ENCODE peak calls at places on chromosomes 6 and 20, in six cellular contexts. One of them, this sample, is unnamed.
A peak's percentile ranks its signal among the peaks of the same experiment; 100 is the strongest.

GRCh38 chr20:2331901-2332565 is 36.2 kb downstream of the TGM3 start:
- DNase-seq in breast epithelium: no peak
- DNase-seq in CD4-positive, alpha-beta T cell: no peak
- DNase-seq in mammary epithelial cell: no peak
- DNase-seq in suprapubic skin: peak; percentile 67
- DNase-seq in naive thymus-derived CD4-positive, alpha-beta T cell: no peak
- DNase-seq in this sample: no peak

GRCh38 chr6:129498950-129499870 is 210.8 kb downstream of the ARHGAP18 start:
- DNase-seq in breast epithelium: no peak
- DNase-seq in CD4-positive, alpha-beta T cell: no peak
- DNase-seq in mammary epithelial cell: peak; percentile 75
- DNase-seq in suprapubic skin: no peak
- DNase-seq in naive thymus-derived CD4-positive, alpha-beta T cell: peak; percentile 52
- DNase-seq in this sample: no peak

GRCh38 chr6:166950443-166950821 is 5.9 kb downstream of the RNASET2 start:
- DNase-seq in breast epithelium: no peak
- DNase-seq in CD4-positive, alpha-beta T cell: no peak
- DNase-seq in mammary epithelial cell: no peak
- DNase-seq in suprapubic skin: no peak
- DNase-seq in naive thymus-derived CD4-positive, alpha-beta T cell: no peak
- DNase-seq in this sample: no peak

GRCh38 chr6:108684809-108685329 is 124.2 kb downstream of the FOXO3 start:
- DNase-seq in breast epithelium: no peak
- DNase-seq in CD4-positive, alpha-beta T cell: no peak
- DNase-seq in mammary epithelial cell: peak; percentile 71
- DNase-seq in suprapubic skin: no peak
- DNase-seq in naive thymus-derived CD4-positive, alpha-beta T cell: no peak
- DNase-seq in this sample: no peak

GRCh38 chr6:71383476-71383875 is 94.9 kb downstream of the OGFRL1 start:
- DNase-seq in breast epithelium: no peak
- DNase-seq in CD4-positive, alpha-beta T cell: no peak
- DNase-seq in mammary epithelial cell: no peak
- DNase-seq in suprapubic skin: no peak
- DNase-seq in naive thymus-derived CD4-positive, alpha-beta T cell: no peak
- DNase-seq in this sample: no peak

GRCh38 chr6:52904562-52905279 is 4.8 kb downstream of the GSTA3 start:
- DNase-seq in breast epithelium: no peak
- DNase-seq in CD4-positive, alpha-beta T cell: no peak
- DNase-seq in mammary epithelial cell: no peak
- DNase-seq in suprapubic skin: no peak
- DNase-seq in naive thymus-derived CD4-positive, alpha-beta T cell: no peak
- DNase-seq in this sample: no peak

GRCh38 chr6:63527658-63528514 is 44.4 kb upstream of the LOC128125822 start:
- DNase-seq in breast epithelium: no peak
- DNase-seq in CD4-positive, alpha-beta T cell: no peak
- DNase-seq in mammary epithelial cell: peak; percentile 97
- DNase-seq in suprapubic skin: no peak
- DNase-seq in naive thymus-derived CD4-positive, alpha-beta T cell: no peak
- DNase-seq in this sample: no peak

GRCh38 chr6:155646443-155646842 is 190.8 kb upstream of the NOX3 start:
- DNase-seq in breast epithelium: no peak
- DNase-seq in CD4-positive, alpha-beta T cell: no peak
- DNase-seq in mammary epithelial cell: no peak
- DNase-seq in suprapubic skin: no peak
- DNase-seq in naive thymus-derived CD4-positive, alpha-beta T cell: no peak
- DNase-seq in this sample: no peak

GRCh38 chr20:57762531-57763234 is 52.9 kb upstream of the PMEPA1 start:
- DNase-seq in breast epithelium: no peak
- DNase-seq in CD4-positive, alpha-beta T cell: no peak
- DNase-seq in mammary epithelial cell: no peak
- DNase-seq in suprapubic skin: peak; percentile 40
- DNase-seq in naive thymus-derived CD4-positive, alpha-beta T cell: no peak
- DNase-seq in this sample: no peak

GRCh38 chr6:52284131-52284459 is 447 bp downstream of the MCM3 start:
- DNase-seq in breast epithelium: no peak
- DNase-seq in CD4-positive, alpha-beta T cell: no peak
- DNase-seq in mammary epithelial cell: no peak
- DNase-seq in suprapubic skin: no peak
- DNase-seq in naive thymus-derived CD4-positive, alpha-beta T cell: no peak
- DNase-seq in this sample: no peak

GRCh38 chr6:154403803-154404202 is 47.2 kb upstream of the IPCEF1 start:
- DNase-seq in breast epithelium: no peak
- DNase-seq in CD4-positive, alpha-beta T cell: no peak
- DNase-seq in mammary epithelial cell: peak; percentile 36
- DNase-seq in suprapubic skin: no peak
- DNase-seq in naive thymus-derived CD4-positive, alpha-beta T cell: no peak
- DNase-seq in this sample: no peak

GRCh38 chr6:137188855-137189254 is 15.4 kb upstream of the IL22RA2 start:
- DNase-seq in breast epithelium: no peak
- DNase-seq in CD4-positive, alpha-beta T cell: no peak
- DNase-seq in mammary epithelial cell: no peak
- DNase-seq in suprapubic skin: no peak
- DNase-seq in naive thymus-derived CD4-positive, alpha-beta T cell: no peak
- DNase-seq in this sample: no peak

GRCh38 chr6:5471637-5472430 is 210.5 kb downstream of the FARS2 start:
- DNase-seq in breast epithelium: no peak
- DNase-seq in CD4-positive, alpha-beta T cell: no peak
- DNase-seq in mammary epithelial cell: no peak
- DNase-seq in suprapubic skin: no peak
- DNase-seq in naive thymus-derived CD4-positive, alpha-beta T cell: no peak
- DNase-seq in this sample: no peak

GRCh38 chr6:119096683-119097310 is 18.3 kb upstream of the FAM184A start:
- DNase-seq in breast epithelium: peak; percentile 63
- DNase-seq in CD4-positive, alpha-beta T cell: no peak
- DNase-seq in mammary epithelial cell: peak; percentile 92
- DNase-seq in suprapubic skin: peak; percentile 91
- DNase-seq in naive thymus-derived CD4-positive, alpha-beta T cell: peak; percentile 25
- DNase-seq in this sample: no peak

GRCh38 chr6:75116946-75117345 is 88.9 kb downstream of the COL12A1 start:
- DNase-seq in breast epithelium: no peak
- DNase-seq in CD4-positive, alpha-beta T cell: no peak
- DNase-seq in mammary epithelial cell: no peak
- DNase-seq in suprapubic skin: no peak
- DNase-seq in naive thymus-derived CD4-positive, alpha-beta T cell: no peak
- DNase-seq in this sample: no peak

GRCh38 chr6:155084431-155085123 is 89.5 kb downstream of the TIAM2 start:
- DNase-seq in breast epithelium: no peak
- DNase-seq in CD4-positive, alpha-beta T cell: no peak
- DNase-seq in mammary epithelial cell: peak; percentile 50
- DNase-seq in suprapubic skin: no peak
- DNase-seq in naive thymus-derived CD4-positive, alpha-beta T cell: no peak
- DNase-seq in this sample: no peak

GRCh38 chr20:19609642-19610223 is 148.3 kb upstream of the RIN2 start:
- DNase-seq in breast epithelium: no peak
- DNase-seq in CD4-positive, alpha-beta T cell: no peak
- DNase-seq in mammary epithelial cell: peak; percentile 90
- DNase-seq in suprapubic skin: peak; percentile 4
- DNase-seq in naive thymus-derived CD4-positive, alpha-beta T cell: no peak
- DNase-seq in this sample: no peak

GRCh38 chr6:118744261-118744941 is 93.0 kb upstream of the CEP85L start:
- DNase-seq in breast epithelium: no peak
- DNase-seq in CD4-positive, alpha-beta T cell: no peak
- DNase-seq in mammary epithelial cell: peak; percentile 60
- DNase-seq in suprapubic skin: no peak
- DNase-seq in naive thymus-derived CD4-positive, alpha-beta T cell: no peak
- DNase-seq in this sample: no peak

GRCh38 chr6:153595903-153596302 is 443.1 kb upstream of the OPRM1 start:
- DNase-seq in breast epithelium: no peak
- DNase-seq in CD4-positive, alpha-beta T cell: no peak
- DNase-seq in mammary epithelial cell: peak; percentile 20
- DNase-seq in suprapubic skin: no peak
- DNase-seq in naive thymus-derived CD4-positive, alpha-beta T cell: no peak
- DNase-seq in this sample: no peak

GRCh38 chr6:36701401-36701991 is 3.9 kb downstream of the RAB44 start:
- DNase-seq in breast epithelium: no peak
- DNase-seq in CD4-positive, alpha-beta T cell: no peak
- DNase-seq in mammary epithelial cell: no peak
- DNase-seq in suprapubic skin: peak; percentile 52
- DNase-seq in naive thymus-derived CD4-positive, alpha-beta T cell: no peak
- DNase-seq in this sample: no peak

GRCh38 chr6:106149472-106150069 is 63.4 kb downstream of the PRDM1 start:
- DNase-seq in breast epithelium: no peak
- DNase-seq in CD4-positive, alpha-beta T cell: no peak
- DNase-seq in mammary epithelial cell: no peak
- DNase-seq in suprapubic skin: no peak
- DNase-seq in naive thymus-derived CD4-positive, alpha-beta T cell: peak; percentile 7
- DNase-seq in this sample: no peak

GRCh38 chr6:165850434-165851019 is 187.5 kb upstream of the PDE10A start:
- DNase-seq in breast epithelium: peak; percentile 78
- DNase-seq in CD4-positive, alpha-beta T cell: peak; percentile 56
- DNase-seq in mammary epithelial cell: peak; percentile 19
- DNase-seq in suprapubic skin: no peak
- DNase-seq in naive thymus-derived CD4-positive, alpha-beta T cell: peak; percentile 11
- DNase-seq in this sample: no peak

GRCh38 chr6:5108536-5108935 is 23.4 kb downstream of the PPP1R3G start:
- DNase-seq in breast epithelium: no peak
- DNase-seq in CD4-positive, alpha-beta T cell: no peak
- DNase-seq in mammary epithelial cell: no peak
- DNase-seq in suprapubic skin: no peak
- DNase-seq in naive thymus-derived CD4-positive, alpha-beta T cell: no peak
- DNase-seq in this sample: no peak

GRCh38 chr6:6678185-6678671 is 89.7 kb downstream of the LY86 start:
- DNase-seq in breast epithelium: no peak
- DNase-seq in CD4-positive, alpha-beta T cell: no peak
- DNase-seq in mammary epithelial cell: peak; percentile 63
- DNase-seq in suprapubic skin: no peak
- DNase-seq in naive thymus-derived CD4-positive, alpha-beta T cell: no peak
- DNase-seq in this sample: no peak

GRCh38 chr20:8964944-8965562 is 103.8 kb upstream of the PLCB4 start:
- DNase-seq in breast epithelium: no peak
- DNase-seq in CD4-positive, alpha-beta T cell: no peak
- DNase-seq in mammary epithelial cell: no peak
- DNase-seq in suprapubic skin: no peak
- DNase-seq in naive thymus-derived CD4-positive, alpha-beta T cell: no peak
- DNase-seq in this sample: no peak

GRCh38 chr6:170045981-170046667 is 244.8 kb downstream of the DLL1 start:
- DNase-seq in breast epithelium: no peak
- DNase-seq in CD4-positive, alpha-beta T cell: no peak
- DNase-seq in mammary epithelial cell: no peak
- DNase-seq in suprapubic skin: no peak
- DNase-seq in naive thymus-derived CD4-positive, alpha-beta T cell: no peak
- DNase-seq in this sample: no peak
- H3K9me3 ChIP-seq in breast epithelium: no peaks in the 10 kb centered on the region
- H3K9me3 ChIP-seq in CD4-positive, alpha-beta T cell: no peaks in the 10 kb centered on the region
- H3K9me3 ChIP-seq in mammary epithelial cell: no peaks in the 10 kb centered on the region
- H3K9me3 ChIP-seq in suprapubic skin: no peaks in the 10 kb centered on the region
- H3K9me3 ChIP-seq in naive thymus-derived CD4-positive, alpha-beta T cell: no peaks in the 10 kb centered on the region
- H3K9me3 ChIP-seq in this sample: no peaks in the 10 kb centered on the region

DNA sequence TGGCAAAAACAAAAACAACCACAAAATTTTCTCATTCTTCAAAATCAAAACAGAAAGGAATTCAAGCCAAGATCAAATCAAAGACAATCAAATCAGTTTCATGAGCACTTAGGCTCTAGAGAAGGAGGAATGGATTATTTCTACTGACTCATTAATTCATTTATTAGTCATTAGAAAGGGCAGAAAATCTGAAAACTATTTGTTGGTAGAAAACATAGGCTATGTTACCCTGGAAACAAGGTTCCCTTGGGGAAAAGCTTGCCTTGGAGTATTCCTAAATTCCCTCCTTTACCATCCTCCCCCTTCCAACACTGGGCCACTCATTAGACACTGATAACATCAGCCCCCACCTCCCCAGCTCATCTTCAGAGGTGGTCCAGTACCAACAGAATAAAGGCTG is 17.5 kb downstream of the KIF16B start:
- DNase-seq in breast epithelium: no peak
- DNase-seq in CD4-positive, alpha-beta T cell: no peak
- DNase-seq in mammary epithelial cell: peak; percentile 11
- DNase-seq in suprapubic skin: no peak
- DNase-seq in naive thymus-derived CD4-positive, alpha-beta T cell: no peak
- DNase-seq in this sample: no peak
- H3K9me3 ChIP-seq in breast epithelium: no peaks in the 10 kb centered on the region
- H3K9me3 ChIP-seq in CD4-positive, alpha-beta T cell: no peaks in the 10 kb centered on the region
- H3K9me3 ChIP-seq in mammary epithelial cell: no peaks in the 10 kb centered on the region
- H3K9me3 ChIP-seq in suprapubic skin: no peaks in the 10 kb centered on the region
- H3K9me3 ChIP-seq in naive thymus-derived CD4-positive, alpha-beta T cell: no peaks in the 10 kb centered on the region
- H3K9me3 ChIP-seq in this sample: no peaks in the 10 kb centered on the region

DNA sequence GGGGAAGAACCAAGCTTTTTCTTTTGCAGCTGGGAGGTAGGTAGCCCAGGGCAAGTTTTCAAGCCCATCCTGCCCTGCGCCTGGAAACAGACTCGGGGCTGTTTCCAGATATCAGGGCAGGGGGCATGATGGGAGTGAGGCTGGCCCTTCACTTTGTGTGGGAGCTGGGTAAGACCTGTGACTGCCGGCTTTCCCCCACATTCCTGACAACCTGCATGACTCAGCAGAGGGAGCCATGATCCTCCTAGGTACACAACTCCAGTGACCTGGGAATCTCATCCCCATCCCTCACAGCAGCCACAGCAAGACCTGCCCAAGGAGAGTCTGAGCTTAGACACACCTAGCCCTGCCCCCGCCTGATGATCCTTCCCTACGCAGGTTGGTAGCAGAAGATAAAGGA is 280.8 kb downstream of the SOX4 start:
- DNase-seq in breast epithelium: no peak
- DNase-seq in CD4-positive, alpha-beta T cell: no peak
- DNase-seq in mammary epithelial cell: peak; percentile 12
- DNase-seq in suprapubic skin: peak; percentile 58
- DNase-seq in naive thymus-derived CD4-positive, alpha-beta T cell: no peak
- DNase-seq in this sample: no peak
- H3K9me3 ChIP-seq in breast epithelium: no peaks in the 10 kb centered on the region
- H3K9me3 ChIP-seq in CD4-positive, alpha-beta T cell: no peaks in the 10 kb centered on the region
- H3K9me3 ChIP-seq in mammary epithelial cell: peaks cover 7% of the 10 kb centered on the region
- H3K9me3 ChIP-seq in suprapubic skin: no peaks in the 10 kb centered on the region
- H3K9me3 ChIP-seq in naive thymus-derived CD4-positive, alpha-beta T cell: no peaks in the 10 kb centered on the region
- H3K9me3 ChIP-seq in this sample: no peaks in the 10 kb centered on the region

GRCh38 chr20:62434098-62434497 is 6.8 kb upstream of the RBBP8NL start:
- DNase-seq in breast epithelium: no peak
- DNase-seq in CD4-positive, alpha-beta T cell: no peak
- DNase-seq in mammary epithelial cell: no peak
- DNase-seq in suprapubic skin: no peak
- DNase-seq in naive thymus-derived CD4-positive, alpha-beta T cell: no peak
- DNase-seq in this sample: no peak

GRCh38 chr20:62439218-62439617 is 11.9 kb upstream of the RBBP8NL start:
- DNase-seq in breast epithelium: no peak
- DNase-seq in CD4-positive, alpha-beta T cell: no peak
- DNase-seq in mammary epithelial cell: no peak
- DNase-seq in suprapubic skin: no peak
- DNase-seq in naive thymus-derived CD4-positive, alpha-beta T cell: no peak
- DNase-seq in this sample: no peak

GRCh38 chr20:62437430-62437829 is 10.1 kb upstream of the RBBP8NL start:
- DNase-seq in breast epithelium: no peak
- DNase-seq in CD4-positive, alpha-beta T cell: no peak
- DNase-seq in mammary epithelial cell: no peak
- DNase-seq in suprapubic skin: no peak
- DNase-seq in naive thymus-derived CD4-positive, alpha-beta T cell: no peak
- DNase-seq in this sample: no peak

GRCh38 chr20:62436692-62437091 is 9.4 kb upstream of the RBBP8NL start:
- DNase-seq in breast epithelium: no peak
- DNase-seq in CD4-positive, alpha-beta T cell: no peak
- DNase-seq in mammary epithelial cell: no peak
- DNase-seq in suprapubic skin: no peak
- DNase-seq in naive thymus-derived CD4-positive, alpha-beta T cell: no peak
- DNase-seq in this sample: no peak

DNA sequence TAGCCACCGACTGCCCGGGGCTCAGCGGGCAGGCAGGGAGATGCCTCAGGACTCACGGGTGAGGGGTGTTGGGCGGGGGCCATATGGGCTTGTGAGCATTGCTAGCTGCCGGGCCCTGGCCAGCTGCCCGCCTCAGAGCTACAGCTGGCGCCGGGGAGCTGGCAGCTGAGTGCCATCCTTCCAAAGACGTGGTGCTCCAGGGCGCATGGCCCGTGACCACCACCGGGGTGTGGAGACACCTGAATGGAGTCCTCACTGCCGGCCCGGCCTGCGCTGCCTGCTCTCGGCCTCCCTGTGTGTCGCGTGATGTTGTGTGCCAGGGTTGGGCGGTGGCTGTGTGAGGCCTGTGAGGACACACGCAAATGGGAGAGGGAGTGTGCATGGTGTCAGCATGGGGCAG is 10.6 kb upstream of the RBBP8NL start:
- DNase-seq in breast epithelium: no peak
- DNase-seq in CD4-positive, alpha-beta T cell: no peak
- DNase-seq in mammary epithelial cell: no peak
- DNase-seq in suprapubic skin: no peak
- DNase-seq in naive thymus-derived CD4-positive, alpha-beta T cell: no peak
- DNase-seq in this sample: no peak
- H3K9me3 ChIP-seq in breast epithelium: no peaks in the 10 kb centered on the region
- H3K9me3 ChIP-seq in CD4-positive, alpha-beta T cell: no peaks in the 10 kb centered on the region
- H3K9me3 ChIP-seq in mammary epithelial cell: no peaks in the 10 kb centered on the region
- H3K9me3 ChIP-seq in suprapubic skin: no peaks in the 10 kb centered on the region
- H3K9me3 ChIP-seq in naive thymus-derived CD4-positive, alpha-beta T cell: no peaks in the 10 kb centered on the region
- H3K9me3 ChIP-seq in this sample: no peaks in the 10 kb centered on the region

This sample was measured in T-helper 17 cell.